ENCODE peak calls at places on chromosome 1, in nine cellular contexts. E is heart right ventricle, T is A549, M is AG04449, K is choroid plexus epithelial cell, P is adrenal gland, R is BJ, C is cardiac muscle cell, X is astrocyte of the cerebellum. S is an unnamed sample.
A peak's percentile ranks its signal among the peaks of the same experiment; 100 is the strongest.

GRCh38 chr1:83883979-83884378 is 115.0 kb downstream of the TTLL7 start:
- DNase-seq in E (no peak), T (no peak), M (no peak), K (no peak), P (no peak), R (no peak), C (no peak), X (no peak), S (no peak)

GRCh38 chr1:182962554-182963115 is 9.7 kb upstream of the SHCBP1L start:
- DNase-seq in E (peak; percentile 85), T (peak; percentile 87), M (peak; percentile 71), K (peak; percentile 96), P (peak; percentile 77), R (peak; percentile 57), C (peak; percentile 90), X (peak; percentile 83), S (peak; percentile 92)

GRCh38 chr1:228141082-228141870 is 1.2 kb downstream of the GUK1 start:
- DNase-seq in E (peak; percentile 81), T (no peak), M (no peak), K (peak; percentile 58), P (peak; percentile 45), R (no peak), C (no peak), X (peak; percentile 51), S (peak; percentile 85)

GRCh38 chr1:3211996-3212395 is 143.0 kb downstream of the PRDM16 start:
- DNase-seq in E (no peak), T (no peak), M (no peak), K (no peak), P (no peak), R (no peak), C (no peak), X (no peak), S (no peak)

GRCh38 chr1:42439940-42440339 is 15.9 kb downstream of the ZMYND12 start:
- DNase-seq in E (no peak), T (peak; percentile 42), M (no peak), K (peak; percentile 79), P (no peak), R (peak; percentile 4), C (no peak), X (peak; percentile 64), S (peak; percentile 67)

GRCh38 chr1:57423135-57424131 is at the start of gene DAB1:
- DNase-seq in E (no peak), T (no peak), M (no peak), K (peak; percentile 20), P (no peak), R (no peak), C (peak; percentile 75), X (no peak), S (no peak)

GRCh38 chr1:156144747-156145146 is 8.6 kb upstream of the SEMA4A start:
- DNase-seq in E (no peak), T (no peak), M (no peak), K (no peak), P (no peak), R (no peak), C (no peak), X (no peak), S (no peak)

GRCh38 chr1:221331263-221332183 is 410.4 kb downstream of the DUSP10 start:
- DNase-seq in E (no peak), T (no peak), M (no peak), K (no peak), P (no peak), R (no peak), C (no peak), X (no peak), S (no peak)

GRCh38 chr1:114033219-114033706 is 54.0 kb downstream of the OLFML3 start:
- DNase-seq in E (no peak), T (peak; percentile 44), M (no peak), K (peak; percentile 54), P (peak; percentile 17), R (no peak), C (peak; percentile 47), X (no peak), S (peak; percentile 16)

GRCh38 chr1:150186789-150187559 is 37.3 kb downstream of the PLEKHO1 start:
- DNase-seq in E (peak; percentile 14), T (peak; percentile 62), M (no peak), K (peak; percentile 77), P (peak; percentile 38), R (no peak), C (peak; percentile 36), X (peak; percentile 23), S (peak; percentile 62)

GRCh38 chr1:7745783-7746182 is 25.3 kb upstream of the VAMP3 start:
- DNase-seq in E (no peak), T (no peak), M (no peak), K (no peak), P (no peak), R (no peak), C (no peak), X (no peak), S (no peak)

GRCh38 chr1:15760520-15761211 is 2.1 kb downstream of the FBLIM1 start:
- DNase-seq in E (peak; percentile 64), T (no peak), M (no peak), K (peak; percentile 80), P (peak; percentile 45), R (peak; percentile 24), C (no peak), X (peak; percentile 19), S (peak; percentile 94)

GRCh38 chr1:45282346-45282745 is 44.3 kb upstream of the HPDL start:
- DNase-seq in E (no peak), T (no peak), M (no peak), K (peak; percentile 68), P (no peak), R (no peak), C (no peak), X (peak; percentile 4), S (peak; percentile 66)

GRCh38 chr1:55962472-55962871 is 616.9 kb downstream of the PLPP3 start:
- DNase-seq in E (no peak), T (no peak), M (no peak), K (no peak), P (no peak), R (no peak), C (no peak), X (no peak), S (no peak)

GRCh38 chr1:116474921-116475849 is 95.6 kb downstream of the CD58 start:
- DNase-seq in E (peak; percentile 63), T (peak; percentile 6), M (no peak), K (no peak), P (no peak), R (no peak), C (no peak), X (no peak), S (no peak)

GRCh38 chr1:185477638-185478216 is 160.7 kb upstream of the IVNS1ABP start:
- DNase-seq in E (no peak), T (no peak), M (no peak), K (no peak), P (no peak), R (no peak), C (no peak), X (no peak), S (no peak)

GRCh38 chr1:66460776-66461175 is 73.2 kb upstream of the SGIP1 start:
- DNase-seq in E (no peak), T (no peak), M (no peak), K (no peak), P (no peak), R (no peak), C (no peak), X (peak; percentile 16), S (no peak)

GRCh38 chr1:66452982-66453381 is 81.0 kb upstream of the SGIP1 start:
- DNase-seq in E (no peak), T (no peak), M (no peak), K (no peak), P (no peak), R (no peak), C (no peak), X (no peak), S (no peak)

GRCh38 chr1:66452162-66452561 is 81.8 kb upstream of the SGIP1 start:
- DNase-seq in E (no peak), T (peak; percentile 34), M (no peak), K (peak; percentile 56), P (no peak), R (no peak), C (no peak), X (no peak), S (no peak)

GRCh38 chr1:66450847-66451246 is 83.1 kb upstream of the SGIP1 start:
- DNase-seq in E (no peak), T (no peak), M (no peak), K (no peak), P (no peak), R (no peak), C (no peak), X (no peak), S (no peak)

GRCh38 chr1:66455446-66455845 is 78.5 kb upstream of the SGIP1 start:
- DNase-seq in E (no peak), T (no peak), M (no peak), K (no peak), P (no peak), R (no peak), C (no peak), X (no peak), S (no peak)
- TF ChIP-seq CTCF in E (no peak), T (no peak), M (no peak), K (no peak), P (no peak), R (no peak), C (no peak), X (no peak), S (no peak)

DNA sequence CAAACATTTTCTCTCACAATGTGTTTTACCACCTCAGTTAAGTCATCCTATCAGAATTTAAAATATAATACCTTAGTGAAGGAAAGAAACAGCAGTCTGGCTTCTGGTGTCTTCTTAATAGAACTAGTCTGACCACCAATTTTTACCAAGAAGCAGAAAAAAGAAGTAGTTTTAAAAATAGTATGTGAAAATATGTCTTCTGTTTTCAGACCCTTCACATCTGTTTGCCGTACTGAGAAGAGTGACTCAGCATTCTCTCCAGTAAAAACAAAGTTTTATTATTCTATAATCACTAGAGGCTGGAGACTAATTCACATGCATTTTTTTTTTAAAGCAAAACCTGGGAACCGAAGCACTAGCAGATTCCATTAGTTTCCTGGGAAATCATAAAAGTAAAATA is 163.8 kb downstream of the COL24A1 start:
- DNase-seq in E (no peak), T (peak; percentile 0), M (peak; percentile 42), K (peak; percentile 65), P (no peak), R (peak; percentile 74), C (no peak), X (peak; percentile 26), S (peak; percentile 74)
- H3K4me3 ChIP-seq in E (peak overlapping the region; percentile 3), T (no peak overlapping the region), M (no peak overlapping the region), K (peak overlapping the region; percentile 11), P (no peak overlapping the region), R (no peak overlapping the region), C (no peak overlapping the region), X (no peak overlapping the region), S (peak overlapping the region; percentile 35)

GRCh38 chr1:225954753-225955152 is 13.7 kb upstream of the LEFTY2 start:
- DNase-seq in E (no peak), T (no peak), M (no peak), K (no peak), P (no peak), R (no peak), C (no peak), X (no peak), S (no peak)
- TF ChIP-seq CTCF in E (no peak), T (no peak), M (no peak), K (no peak), P (no peak), R (no peak), C (no peak), X (no peak), S (no peak)

DNA sequence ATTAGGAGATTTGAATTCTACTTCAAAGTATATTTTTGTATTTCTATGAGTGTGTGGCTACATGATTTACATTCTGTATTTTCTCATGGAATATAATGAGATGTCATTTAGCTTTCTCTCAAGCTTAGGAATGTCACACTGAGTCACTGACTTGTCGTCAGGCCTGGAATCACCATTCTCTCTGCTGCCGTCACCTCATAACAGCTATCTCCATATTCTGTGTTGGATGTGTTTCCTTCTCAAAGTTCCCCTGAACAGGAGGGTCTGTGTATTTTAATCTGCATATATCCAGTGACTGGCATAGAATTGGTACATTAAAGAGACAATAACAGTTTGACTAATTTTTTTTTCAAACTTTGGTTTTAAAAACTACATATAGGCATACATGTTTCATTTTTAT is 35.9 kb downstream of the LYPLAL1 start:
- DNase-seq in E (no peak), T (peak; percentile 61), M (no peak), K (peak; percentile 30), P (no peak), R (no peak), C (peak; percentile 22), X (no peak), S (no peak)
- H3K4me3 ChIP-seq in E (no peak overlapping the region), T (no peak overlapping the region), M (no peak overlapping the region), K (no peak overlapping the region), P (no peak overlapping the region), R (no peak overlapping the region), C (no peak overlapping the region), X (no peak overlapping the region), S (no peak overlapping the region)